ENCODE peak calls at places on chromosome 6, in eight cellular contexts. F is heart right ventricle; C is mucosa of descending colon; N is left ventricle myocardium inferior; I is CD8-positive, alpha-beta T cell; U is cardiac muscle cell; P is fibroblast of lung; G is prostate gland. M is an unnamed sample.
A peak's percentile ranks its signal among the peaks of the same experiment; 100 is the strongest.

GRCh38 chr6:12595161-12595792 is 121.3 kb upstream of the PHACTR1 start:
- DNase-seq in F (no peak), C (no peak), N (no peak), I (no peak), U (peak; percentile 88), P (no peak), G (no peak), M (peak; percentile 62)

GRCh38 chr6:38708483-38708882 is 5.5 kb upstream of the GLO1 start:
- DNase-seq in F (no peak), C (no peak), N (no peak), I (no peak), U (no peak), P (peak; percentile 19), G (no peak), M (no peak)

GRCh38 chr6:1787894-1788293 is 178.2 kb downstream of the FOXC1 start:
- DNase-seq in F (peak; percentile 29), C (no peak), N (no peak), I (no peak), U (peak; percentile 84), P (peak; percentile 40), G (no peak), M (no peak)

GRCh38 chr6:150922137-150922536 is 56.6 kb downstream of the MTHFD1L start:
- DNase-seq in F (no peak), C (no peak), N (no peak), I (no peak), U (no peak), P (no peak), G (no peak), M (no peak)

GRCh38 chr6:111087871-111088667 is 766 bp downstream of the SLC16A10 start:
- DNase-seq in F (no peak), C (peak; percentile 56), N (peak; percentile 19), I (peak; percentile 88), U (peak; percentile 7), P (no peak), G (no peak), M (peak; percentile 40)

GRCh38 chr6:98839788-98840361 is 5.5 kb downstream of the POU3F2 start:
- DNase-seq in F (no peak), C (no peak), N (no peak), I (no peak), U (peak; percentile 44), P (peak; percentile 30), G (no peak), M (no peak)

GRCh38 chr6:42136508-42137191 is 5.8 kb downstream of the C6orf132 start:
- DNase-seq in F (no peak), C (no peak), N (no peak), I (peak; percentile 35), U (peak; percentile 55), P (peak; percentile 41), G (no peak), M (peak; percentile 67)

GRCh38 chr6:36719126-36719525 is 21.5 kb downstream of the RAB44 start:
- DNase-seq in F (no peak), C (no peak), N (no peak), I (no peak), U (no peak), P (no peak), G (no peak), M (no peak)

GRCh38 chr6:46715106-46715505 is 20.1 kb downstream of the PLA2G7 start:
- DNase-seq in F (no peak), C (no peak), N (no peak), I (no peak), U (no peak), P (no peak), G (no peak), M (no peak)

GRCh38 chr6:139977887-139978332 is 603.5 kb upstream of the CITED2 start:
- DNase-seq in F (no peak), C (no peak), N (no peak), I (no peak), U (peak; percentile 82), P (peak; percentile 62), G (peak; percentile 84), M (no peak)

GRCh38 chr6:89940225-89941027 is 46.2 kb downstream of the GJA10 start:
- DNase-seq in F (peak; percentile 67), C (no peak), N (peak; percentile 37), I (peak; percentile 76), U (peak; percentile 89), P (peak; percentile 92), G (peak; percentile 90), M (peak; percentile 87)

GRCh38 chr6:11142296-11143027 is 30.9 kb upstream of the ERVFRD-1 start:
- DNase-seq in F (no peak), C (no peak), N (no peak), I (no peak), U (no peak), P (no peak), G (no peak), M (no peak)

GRCh38 chr6:43276180-43277082 is 21.6 kb upstream of the SLC22A7 start:
- DNase-seq in F (no peak), C (peak; percentile 64), N (no peak), I (peak; percentile 62), U (peak; percentile 39), P (peak; percentile 16), G (no peak), M (peak; percentile 79)

GRCh38 chr6:44676826-44677433 is 289.4 kb downstream of the CDC5L start:
- DNase-seq in F (no peak), C (no peak), N (no peak), I (no peak), U (peak; percentile 14), P (no peak), G (peak; percentile 1), M (no peak)

GRCh38 chr6:5453531-5453930 is 192.2 kb downstream of the FARS2 start:
- DNase-seq in F (no peak), C (no peak), N (no peak), I (no peak), U (no peak), P (no peak), G (no peak), M (no peak)

GRCh38 chr6:109454483-109455160 is 950 bp downstream of the MICAL1 start:
- DNase-seq in F (peak; percentile 50), C (peak; percentile 81), N (no peak), I (peak; percentile 93), U (peak; percentile 31), P (peak; percentile 26), G (no peak), M (peak; percentile 92)

GRCh38 chr6:5124526-5124925 is 39.4 kb downstream of the PPP1R3G start:
- DNase-seq in F (no peak), C (no peak), N (no peak), I (no peak), U (no peak), P (no peak), G (no peak), M (no peak)

GRCh38 chr6:36684447-36684812 is 5.9 kb downstream of the CDKN1A start:
- DNase-seq in F (no peak), C (no peak), N (no peak), I (no peak), U (no peak), P (no peak), G (no peak), M (no peak)

GRCh38 chr6:143125896-143126573 is 65.3 kb downstream of the AIG1 start:
- DNase-seq in F (no peak), C (no peak), N (no peak), I (no peak), U (no peak), P (no peak), G (no peak), M (no peak)

GRCh38 chr6:82996156-82996555 is 69.5 kb downstream of the UBE3D start:
- DNase-seq in F (no peak), C (no peak), N (no peak), I (no peak), U (no peak), P (no peak), G (no peak), M (no peak)

GRCh38 chr6:166692723-166693302 is 65.8 kb upstream of the RPS6KA2 start:
- DNase-seq in F (no peak), C (no peak), N (no peak), I (no peak), U (no peak), P (no peak), G (no peak), M (no peak)
- H3K4me1 ChIP-seq in F (peaks cover 11% of the 10 kb centered on the region), C (no peaks in the 10 kb centered on the region), N (peaks cover 24% of the 10 kb centered on the region), I (no peaks in the 10 kb centered on the region), U (peaks cover 26% of the 10 kb centered on the region), P (no peaks in the 10 kb centered on the region), G (no peaks in the 10 kb centered on the region), M (no peaks in the 10 kb centered on the region)

DNA sequence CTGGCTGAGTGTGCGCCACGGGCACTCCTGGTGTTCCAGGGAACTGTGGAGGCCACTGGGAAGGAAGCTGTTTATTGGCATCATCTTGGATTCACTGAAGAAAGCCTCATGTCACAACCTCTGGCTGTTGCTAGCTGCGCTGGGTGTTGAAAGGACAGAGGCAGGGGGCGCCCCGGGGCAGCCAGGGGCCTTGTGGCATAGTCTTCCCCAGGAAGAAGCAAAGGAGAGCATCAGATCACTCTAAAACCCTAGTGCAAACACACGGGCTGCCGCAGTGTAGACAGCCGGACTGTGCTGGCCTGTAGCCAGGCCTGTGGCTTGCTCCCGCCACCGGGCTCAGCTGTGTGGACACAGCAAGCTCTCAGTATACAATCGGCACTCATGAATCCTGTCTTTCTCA is 23.8 kb upstream of the SMOC2 start:
- DNase-seq in F (no peak), C (no peak), N (no peak), I (no peak), U (peak; percentile 8), P (no peak), G (peak; percentile 39), M (no peak)
- H3K9me3 ChIP-seq in F (no peaks in the 10 kb centered on the region), C (no peaks in the 10 kb centered on the region), N (no peaks in the 10 kb centered on the region), I (no peaks in the 10 kb centered on the region), U (no peaks in the 10 kb centered on the region), P (no peaks in the 10 kb centered on the region), G (no peaks in the 10 kb centered on the region), M (no peaks in the 10 kb centered on the region)

GRCh38 chr6:17042422-17043147 is 59.3 kb upstream of the STMND1 start:
- DNase-seq in F (peak; percentile 17), C (peak; percentile 65), N (no peak), I (no peak), U (peak; percentile 66), P (peak; percentile 55), G (no peak), M (no peak)
- TF ChIP-seq CTCF in F (peak; percentile 15), C (peak; percentile 8), N (peak; percentile 42), I (no peak), U (peak; percentile 41), P (peak; percentile 47), G (peak; percentile 15), M (no peak)

DNA sequence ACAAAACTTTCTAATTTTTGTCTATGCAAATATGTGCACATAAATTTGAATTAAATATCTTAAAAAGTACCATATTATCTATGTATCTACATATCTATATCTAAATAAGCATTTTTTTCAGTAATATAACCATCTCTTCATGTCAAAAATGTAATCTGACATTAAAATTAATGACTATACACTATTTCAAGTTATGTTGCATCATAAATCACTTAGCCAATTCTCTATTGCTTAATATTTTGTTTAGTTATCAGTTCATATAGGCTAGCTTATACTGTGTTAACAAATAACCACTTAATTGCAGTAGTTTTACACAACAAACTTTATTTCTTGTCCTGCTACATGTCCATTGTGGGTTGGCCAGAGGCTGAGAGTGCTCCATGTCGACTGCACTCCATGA is 360.8 kb downstream of the EPM2A start:
- DNase-seq in F (no peak), C (no peak), N (no peak), I (no peak), U (no peak), P (no peak), G (no peak), M (no peak)
- H3K4me1 ChIP-seq in F (peaks cover 7% of the 10 kb centered on the region), C (no peaks in the 10 kb centered on the region), N (peaks cover 16% of the 10 kb centered on the region), I (no peaks in the 10 kb centered on the region), U (peaks cover 19% of the 10 kb centered on the region), P (no peaks in the 10 kb centered on the region), G (no peaks in the 10 kb centered on the region), M (no peaks in the 10 kb centered on the region)

GRCh38 chr6:14464049-14464448 is 346.5 kb downstream of the CD83 start:
- DNase-seq in F (no peak), C (no peak), N (no peak), I (no peak), U (peak; percentile 48), P (peak; percentile 67), G (no peak), M (no peak)
- H3K9me3 ChIP-seq in F (no peaks in the 10 kb centered on the region), C (no peaks in the 10 kb centered on the region), N (peaks cover 5% of the 10 kb centered on the region), I (no peaks in the 10 kb centered on the region), U (no peaks in the 10 kb centered on the region), P (no peaks in the 10 kb centered on the region), G (no peaks in the 10 kb centered on the region), M (no peaks in the 10 kb centered on the region)

M was measured in Peyer's patch.